ENCODE peak calls at places on chromosomes 7 and 10, in five cellular contexts. One of them, this sample, is unnamed.

GRCh38 chr10:124091646-124092269 is 1.6 kb downstream of the CHST15 start:
- DNase-seq in transverse colon: peak; percentile 36
- DNase-seq in endothelial cell of umbilical vein: peak; percentile 38
- DNase-seq in K562: no peak
- DNase-seq in IMR-90: no peak
- DNase-seq in this sample: no peak

GRCh38 chr10:133456041-133456951 is 2.6 kb downstream of the SCART1 start:
- DNase-seq in IMR-90: no peak
- DNase-seq in endothelial cell of umbilical vein: no peak
- DNase-seq in transverse colon: no peak
- DNase-seq in K562: no peak
- DNase-seq in this sample: peak; percentile 20

GRCh38 chr10:27542812-27543211 is 38.7 kb downstream of the RAB18 start:
- DNase-seq in IMR-90: peak; percentile 68
- DNase-seq in K562: no peak
- DNase-seq in endothelial cell of umbilical vein: no peak
- DNase-seq in transverse colon: no peak
- DNase-seq in this sample: no peak

GRCh38 chr7:74575083-74575803 is 82.3 kb upstream of the GTF2I start:
- DNase-seq in K562: peak; percentile 41
- DNase-seq in transverse colon: peak; percentile 51
- DNase-seq in endothelial cell of umbilical vein: no peak
- DNase-seq in IMR-90: peak; percentile 34
- DNase-seq in this sample: peak; percentile 48

GRCh38 chr10:23100331-23101030 is 5.1 kb downstream of the MSRB2 start:
- DNase-seq in K562: peak; percentile 18
- DNase-seq in transverse colon: no peak
- DNase-seq in endothelial cell of umbilical vein: no peak
- DNase-seq in IMR-90: no peak
- DNase-seq in this sample: no peak

GRCh38 chr10:25704622-25705021 is 229.4 kb upstream of the MYO3A start:
- DNase-seq in transverse colon: no peak
- DNase-seq in IMR-90: no peak
- DNase-seq in endothelial cell of umbilical vein: no peak
- DNase-seq in K562: peak; percentile 38
- DNase-seq in this sample: no peak

GRCh38 chr10:118243907-118244306 is 98.2 kb downstream of the FAM204A start:
- DNase-seq in transverse colon: no peak
- DNase-seq in IMR-90: no peak
- DNase-seq in K562: no peak
- DNase-seq in endothelial cell of umbilical vein: no peak
- DNase-seq in this sample: no peak

GRCh38 chr7:123494193-123494796 is 40.1 kb downstream of the IQUB start:
- DNase-seq in endothelial cell of umbilical vein: peak; percentile 62
- DNase-seq in K562: peak; percentile 81
- DNase-seq in IMR-90: peak; percentile 27
- DNase-seq in transverse colon: peak; percentile 13
- DNase-seq in this sample: no peak

GRCh38 chr10:6637053-6637452 is 57.0 kb upstream of the PRKCQ start:
- DNase-seq in endothelial cell of umbilical vein: no peak
- DNase-seq in transverse colon: no peak
- DNase-seq in IMR-90: no peak
- DNase-seq in K562: no peak
- DNase-seq in this sample: no peak

GRCh38 chr10:121880842-121881423 is 46.9 kb downstream of the ATE1 start:
- DNase-seq in transverse colon: no peak
- DNase-seq in K562: no peak
- DNase-seq in IMR-90: no peak
- DNase-seq in endothelial cell of umbilical vein: peak; percentile 2
- DNase-seq in this sample: no peak

GRCh38 chr10:133274751-133275682 is 1.7 kb downstream of the ADAM8 start:
- DNase-seq in transverse colon: peak; percentile 66
- DNase-seq in K562: peak; percentile 74
- DNase-seq in IMR-90: no peak
- DNase-seq in endothelial cell of umbilical vein: no peak
- DNase-seq in this sample: peak; percentile 53

GRCh38 chr7:101386558-101387199 is 24.0 kb downstream of the COL26A1 start:
- DNase-seq in IMR-90: peak; percentile 4
- DNase-seq in endothelial cell of umbilical vein: no peak
- DNase-seq in K562: peak; percentile 26
- DNase-seq in transverse colon: no peak
- DNase-seq in this sample: no peak

GRCh38 chr10:22333167-22333566 is 12.1 kb upstream of the SPAG6 start:
- DNase-seq in IMR-90: no peak
- DNase-seq in endothelial cell of umbilical vein: no peak
- DNase-seq in K562: no peak
- DNase-seq in transverse colon: no peak
- DNase-seq in this sample: no peak

GRCh38 chr10:31116226-31116625 is 84.6 kb upstream of the ZNF438 start:
- DNase-seq in K562: no peak
- DNase-seq in endothelial cell of umbilical vein: no peak
- DNase-seq in transverse colon: no peak
- DNase-seq in IMR-90: no peak
- DNase-seq in this sample: no peak

GRCh38 chr10:127462643-127463295 is 86.3 kb upstream of the NPS start:
- DNase-seq in K562: no peak
- DNase-seq in endothelial cell of umbilical vein: no peak
- DNase-seq in IMR-90: no peak
- DNase-seq in transverse colon: no peak
- DNase-seq in this sample: no peak

GRCh38 chr7:137146012-137146455 is 197.5 kb downstream of the PTN start:
- DNase-seq in transverse colon: no peak
- DNase-seq in endothelial cell of umbilical vein: no peak
- DNase-seq in K562: no peak
- DNase-seq in IMR-90: peak; percentile 95
- DNase-seq in this sample: no peak

GRCh38 chr7:28103984-28104628 is 76.5 kb downstream of the JAZF1 start:
- DNase-seq in endothelial cell of umbilical vein: no peak
- DNase-seq in IMR-90: no peak
- DNase-seq in transverse colon: no peak
- DNase-seq in K562: no peak
- DNase-seq in this sample: peak; percentile 36

GRCh38 chr7:138097064-138097741 is 20.9 kb downstream of the AKR1D1 start:
- DNase-seq in K562: peak; percentile 60
- DNase-seq in endothelial cell of umbilical vein: peak; percentile 6
- DNase-seq in transverse colon: peak; percentile 45
- DNase-seq in IMR-90: no peak
- DNase-seq in this sample: peak; percentile 63

GRCh38 chr7:32502656-32503189 is 7.4 kb downstream of the AVL9 start:
- DNase-seq in endothelial cell of umbilical vein: no peak
- DNase-seq in K562: no peak
- DNase-seq in transverse colon: no peak
- DNase-seq in IMR-90: no peak
- DNase-seq in this sample: no peak

GRCh38 chr10:126041804-126042231 is 145.5 kb downstream of the FANK1 start:
- DNase-seq in IMR-90: peak; percentile 43
- DNase-seq in endothelial cell of umbilical vein: peak; percentile 98
- DNase-seq in K562: no peak
- DNase-seq in transverse colon: peak; percentile 71
- DNase-seq in this sample: peak; percentile 41

GRCh38 chr7:93055543-93056107 is 62.2 kb downstream of the SAMD9 start:
- DNase-seq in endothelial cell of umbilical vein: peak; percentile 53
- DNase-seq in IMR-90: peak; percentile 62
- DNase-seq in transverse colon: no peak
- DNase-seq in K562: peak; percentile 58
- DNase-seq in this sample: no peak

GRCh38 chr7:143518521-143518920 is 40.8 kb downstream of the TAS2R41 start:
- DNase-seq in endothelial cell of umbilical vein: no peak
- DNase-seq in K562: no peak
- DNase-seq in transverse colon: no peak
- DNase-seq in IMR-90: no peak
- DNase-seq in this sample: no peak

GRCh38 chr10:49444349-49444748 is 48.5 kb upstream of the DRGX start:
- DNase-seq in K562: no peak
- DNase-seq in transverse colon: no peak
- DNase-seq in IMR-90: no peak
- DNase-seq in endothelial cell of umbilical vein: no peak
- DNase-seq in this sample: no peak

GRCh38 chr10:49446031-49446430 is 50.1 kb upstream of the DRGX start:
- DNase-seq in K562: no peak
- DNase-seq in endothelial cell of umbilical vein: no peak
- DNase-seq in IMR-90: peak; percentile 44
- DNase-seq in transverse colon: no peak
- DNase-seq in this sample: no peak

DNA sequence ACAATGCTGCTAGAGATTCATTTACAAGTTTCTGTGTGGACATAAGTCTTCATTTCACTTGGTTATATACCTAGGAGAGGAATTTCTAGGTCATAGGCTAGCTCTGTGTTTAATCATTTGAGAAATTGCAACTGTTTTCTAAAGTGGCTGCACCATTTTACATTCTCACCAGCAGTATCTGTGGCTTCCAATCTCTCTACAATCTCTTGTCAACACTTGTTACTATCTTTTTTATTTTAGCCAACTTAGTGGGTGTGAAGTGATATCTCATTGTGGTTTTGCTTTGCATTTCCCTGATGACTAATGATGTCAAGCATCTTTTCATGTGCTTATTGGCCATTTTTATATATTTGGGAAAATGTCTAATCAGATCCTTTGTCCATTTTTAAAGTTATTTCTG is 53.0 kb upstream of the DRGX start:
- DNase-seq in IMR-90: no peak
- DNase-seq in K562: no peak
- DNase-seq in transverse colon: no peak
- DNase-seq in endothelial cell of umbilical vein: no peak
- DNase-seq in this sample: no peak
- H3K27ac ChIP-seq in IMR-90: no peak overlapping the region
- H3K27ac ChIP-seq in K562: no peak overlapping the region
- H3K27ac ChIP-seq in transverse colon: no peak overlapping the region
- H3K27ac ChIP-seq in endothelial cell of umbilical vein: no peak overlapping the region
- H3K27ac ChIP-seq in this sample: no peak overlapping the region

GRCh38 chr10:3082290-3082689 is 14.9 kb downstream of the PFKP start:
- DNase-seq in K562: no peak
- DNase-seq in endothelial cell of umbilical vein: no peak
- DNase-seq in IMR-90: no peak
- DNase-seq in transverse colon: no peak
- DNase-seq in this sample: no peak
- TF ChIP-seq POLR2A in K562: no peak
- TF ChIP-seq POLR2A in endothelial cell of umbilical vein: no peak
- TF ChIP-seq POLR2A in IMR-90: no peak
- TF ChIP-seq POLR2A in transverse colon: no peak
- TF ChIP-seq POLR2A in this sample: no peak

GRCh38 chr10:113456741-113457140 is 96.1 kb upstream of the HABP2 start:
- DNase-seq in transverse colon: no peak
- DNase-seq in K562: no peak
- DNase-seq in IMR-90: no peak
- DNase-seq in endothelial cell of umbilical vein: no peak
- DNase-seq in this sample: no peak

GRCh38 chr10:113452146-113452545 is 100.7 kb upstream of the HABP2 start:
- DNase-seq in K562: no peak
- DNase-seq in transverse colon: no peak
- DNase-seq in endothelial cell of umbilical vein: no peak
- DNase-seq in IMR-90: no peak
- DNase-seq in this sample: no peak

GRCh38 chr10:113457408-113457807 is 95.4 kb upstream of the HABP2 start:
- DNase-seq in endothelial cell of umbilical vein: no peak
- DNase-seq in IMR-90: no peak
- DNase-seq in transverse colon: no peak
- DNase-seq in K562: no peak
- DNase-seq in this sample: no peak

GRCh38 chr10:113453351-113453750 is 99.5 kb upstream of the HABP2 start:
- DNase-seq in IMR-90: no peak
- DNase-seq in endothelial cell of umbilical vein: no peak
- DNase-seq in K562: no peak
- DNase-seq in transverse colon: no peak
- DNase-seq in this sample: no peak

GRCh38 chr10:113454341-113455061 is 98.4 kb upstream of the HABP2 start:
- DNase-seq in transverse colon: peak; percentile 46
- DNase-seq in endothelial cell of umbilical vein: peak; percentile 36
- DNase-seq in IMR-90: peak; percentile 12
- DNase-seq in K562: peak; percentile 32
- DNase-seq in this sample: peak; percentile 67
- TF ChIP-seq CTCF in transverse colon: peak; percentile 62
- TF ChIP-seq CTCF in endothelial cell of umbilical vein: peak; percentile 76
- TF ChIP-seq CTCF in IMR-90: peak; percentile 52
- TF ChIP-seq CTCF in K562: peak; percentile 55
- TF ChIP-seq CTCF in this sample: peak; percentile 67

GRCh38 chr7:108004220-108005142 is 1.5 kb upstream of the LAMB1 start:
- DNase-seq in IMR-90: peak; percentile 70
- DNase-seq in endothelial cell of umbilical vein: peak; percentile 72
- DNase-seq in transverse colon: no peak
- DNase-seq in K562: no peak
- DNase-seq in this sample: no peak
- H3K27ac ChIP-seq in IMR-90: peak overlapping the region; percentile 51
- H3K27ac ChIP-seq in endothelial cell of umbilical vein: peak overlapping the region; percentile 99
- H3K27ac ChIP-seq in transverse colon: peak overlapping the region; percentile 91
- H3K27ac ChIP-seq in K562: no peak overlapping the region
- H3K27ac ChIP-seq in this sample: peak overlapping the region; percentile 86

DNA sequence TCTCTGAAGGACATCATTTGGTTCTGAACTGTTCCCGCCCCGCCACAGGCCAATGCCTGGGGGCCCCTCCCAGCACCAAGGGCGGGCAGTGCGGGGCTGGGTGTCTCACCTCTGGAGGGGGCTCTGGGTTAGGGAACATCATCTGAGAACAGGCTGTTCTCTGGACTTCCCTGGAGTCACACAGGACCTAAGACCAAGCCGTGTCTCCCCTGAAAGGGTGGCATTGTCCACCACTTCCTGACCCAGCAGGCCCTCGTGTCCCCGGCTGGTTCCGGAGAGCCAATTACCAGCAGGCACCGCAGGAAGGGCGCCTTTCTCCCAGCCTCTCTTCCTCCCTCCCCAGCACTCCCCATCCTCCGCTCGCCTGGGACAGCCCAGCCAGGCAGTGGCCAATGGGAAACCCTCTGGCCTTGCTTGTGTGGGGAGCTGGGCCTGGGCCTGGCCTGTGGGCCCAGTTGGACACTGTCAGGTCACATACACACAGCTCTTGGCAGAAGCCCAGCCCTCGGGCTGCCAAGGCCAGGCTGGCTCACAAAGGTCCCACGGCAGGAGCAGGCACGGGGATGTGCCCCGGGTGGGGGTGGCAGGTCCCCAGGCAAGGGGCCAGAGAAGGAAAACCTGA is 119.5 kb downstream of the SPDYE5 start:
- DNase-seq in transverse colon: peak; percentile 16
- DNase-seq in IMR-90: no peak
- DNase-seq in K562: no peak
- DNase-seq in endothelial cell of umbilical vein: peak; percentile 82
- DNase-seq in this sample: peak; percentile 86
- TF ChIP-seq POLR2A in transverse colon: no peak
- TF ChIP-seq POLR2A in IMR-90: no peak
- TF ChIP-seq POLR2A in K562: no peak
- TF ChIP-seq POLR2A in endothelial cell of umbilical vein: peak; percentile 22
- TF ChIP-seq POLR2A in this sample: no peak

This sample was measured in stomach.